ENCODE peak calls at places on chromosomes 13 and 19, in four cellular contexts. Q, W, O and S are unnamed samples.

GRCh38 chr19:30630289-30631034 is 258.3 kb downstream of the ZNF536 start:
- DNase-seq in Q (no peak), W (no peak), O (no peak), S (peak)

GRCh38 chr13:77985866-77986636 is 67.4 kb upstream of the EDNRB start:
- DNase-seq in Q (no peak), W (no peak), O (no peak), S (no peak)

GRCh38 chr13:50574731-50575130 is 268.8 kb downstream of the DLEU7 start:
- DNase-seq in Q (no peak), W (no peak), O (no peak), S (no peak)

GRCh38 chr19:33444238-33444992 is 70.9 kb downstream of the CEBPG start:
- DNase-seq in Q (no peak), W (no peak), O (no peak), S (no peak)

GRCh38 chr13:112880976-112881540 is 88.0 kb upstream of the MCF2L start:
- DNase-seq in Q (no peak), W (no peak), O (no peak), S (no peak)

GRCh38 chr19:36201684-36202083 is 12.8 kb downstream of the ZNF565 start:
- DNase-seq in Q (no peak), W (no peak), O (no peak), S (no peak)

GRCh38 chr13:91701975-91702374 is 303.6 kb downstream of the GPC5 start:
- DNase-seq in Q (no peak), W (no peak), O (no peak), S (no peak)

GRCh38 chr19:632228-633067 is 889 bp downstream of the POLRMT start:
- DNase-seq in Q (peak), W (no peak), O (peak), S (peak)

GRCh38 chr13:23510979-23511735 is 59.1 kb upstream of the TNFRSF19 start:
- DNase-seq in Q (no peak), W (peak), O (peak), S (no peak)

GRCh38 chr19:38528213-38528755 is 89.5 kb downstream of the MAP4K1 start:
- DNase-seq in Q (no peak), W (no peak), O (no peak), S (no peak)

GRCh38 chr19:38529610-38530009 is 88.1 kb downstream of the MAP4K1 start:
- DNase-seq in Q (no peak), W (no peak), O (no peak), S (no peak)

GRCh38 chr19:38527466-38528136 is 90.2 kb downstream of the MAP4K1 start:
- DNase-seq in Q (peak), W (no peak), O (no peak), S (no peak)

GRCh38 chr19:38526430-38526829 is 91.3 kb downstream of the MAP4K1 start:
- DNase-seq in Q (no peak), W (no peak), O (no peak), S (no peak)

DNA sequence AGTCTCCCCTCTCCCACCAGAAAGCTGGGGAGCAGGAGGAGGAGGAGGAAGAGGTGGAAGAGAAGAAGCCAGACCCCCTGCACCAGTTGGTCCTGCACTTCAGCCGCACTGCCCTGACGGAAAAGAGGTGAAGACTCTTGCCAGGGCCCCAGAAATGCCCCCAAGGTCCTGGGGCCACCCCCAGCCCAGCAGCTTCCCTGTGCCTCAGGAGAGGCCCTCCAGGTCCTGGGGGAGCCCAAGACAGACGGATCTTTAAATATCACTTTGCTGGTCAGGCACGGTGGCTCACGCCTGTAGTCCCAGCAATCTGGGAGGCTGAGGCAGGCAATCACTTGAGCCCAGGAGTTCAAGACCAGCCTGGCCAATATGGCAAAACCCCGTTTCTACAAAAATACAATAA is 88.8 kb downstream of the MAP4K1 start:
- DNase-seq in Q (no peak), W (no peak), O (no peak), S (no peak)
- TF ChIP-seq CTCF in Q (no peak), W (no peak), O (no peak), S (no peak)

DNA sequence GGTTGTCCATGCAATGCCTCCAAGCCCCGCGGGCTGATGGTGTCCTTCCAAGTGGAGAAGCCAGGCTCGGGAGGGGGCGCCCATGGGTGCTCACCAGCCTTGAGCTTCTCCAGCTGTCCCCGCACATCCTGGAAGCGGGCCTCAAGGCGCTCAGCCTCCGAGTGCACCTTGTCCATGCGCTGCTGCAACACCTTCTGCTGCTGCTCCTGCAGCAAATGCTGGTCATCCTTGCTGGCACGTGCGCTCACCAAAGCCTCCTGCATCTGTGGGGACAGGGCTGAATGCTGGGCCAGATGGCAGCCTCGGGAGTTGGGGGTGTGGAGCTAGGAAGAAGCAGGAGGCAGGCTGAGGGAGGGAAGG is 22.8 kb upstream of the EMP3 start:
- DNase-seq in Q (no peak), W (no peak), O (no peak), S (no peak)
- TF ChIP-seq MXI1 in Q (no peak), W (no peak), O (no peak), S (no peak)

GRCh38 chr19:47151627-47152026 is 21.0 kb downstream of the SAE1 start:
- DNase-seq in Q (no peak), W (no peak), O (no peak), S (no peak)

GRCh38 chr19:47155141-47155540 is 24.5 kb downstream of the SAE1 start:
- DNase-seq in Q (no peak), W (no peak), O (no peak), S (no peak)

GRCh38 chr19:47153266-47153665 is 22.6 kb downstream of the SAE1 start:
- DNase-seq in Q (no peak), W (no peak), O (no peak), S (no peak)

GRCh38 chr19:47152205-47152604 is 21.6 kb downstream of the SAE1 start:
- DNase-seq in Q (no peak), W (no peak), O (no peak), S (no peak)

DNA sequence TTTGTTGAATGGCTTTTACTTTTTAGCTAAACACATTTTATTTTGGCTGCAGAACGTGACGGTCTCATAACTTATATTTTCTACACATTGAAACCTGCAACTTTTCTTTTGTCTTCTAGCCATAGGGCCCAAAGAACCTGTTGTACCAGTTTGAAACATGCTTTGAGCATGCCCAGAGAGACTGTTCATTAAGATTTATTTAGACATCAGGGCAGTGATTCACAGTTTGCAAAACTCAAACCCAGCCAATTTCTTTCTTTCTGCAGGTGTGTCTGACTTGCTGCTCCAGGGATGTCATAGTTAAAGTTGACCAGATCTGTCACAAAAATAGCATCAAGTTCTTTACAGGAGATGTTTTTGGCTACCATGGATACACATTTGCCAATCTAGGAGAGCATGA is 22.0 kb downstream of the SAE1 start:
- DNase-seq in Q (no peak), W (no peak), O (no peak), S (no peak)
- TF ChIP-seq POLR2AphosphoS5 in Q (no peak), W (no peak), O (no peak), S (no peak)

GRCh38 chr19:13027031-13027430 is 31.8 kb downstream of the NFIX start:
- DNase-seq in Q (no peak), W (no peak), O (no peak), S (no peak)
- TF ChIP-seq CTCF in Q (no peak), W (no peak), O (no peak), S (no peak)